ENCODE peak calls at places on chromosomes 16 and 17, in eight cellular contexts. T is prostate gland, A is heart left ventricle, V is right lobe of liver, O is suprapubic skin, R is A549, K is K562, X is Peyer's patch. N is an unnamed sample.

GRCh38 chr16:31754998-31755615 is 118.5 kb upstream of the ZNF267 start:
- DNase-seq in T (no peak), A (no peak), V (no peak), O (no peak), R (no peak), K (no peak), X (no peak), N (no peak)

GRCh38 chr16:9176547-9177418 is 85.3 kb downstream of the HAPSTR1 start:
- DNase-seq in T (no peak), A (no peak), V (no peak), O (no peak), R (no peak), K (no peak), X (no peak), N (no peak)

GRCh38 chr16:89026121-89026612 is 49.2 kb upstream of the CBFA2T3 start:
- DNase-seq in T (no peak), A (no peak), V (no peak), O (peak), R (no peak), K (peak), X (no peak), N (no peak)

GRCh38 chr17:66829386-66829864 is 5.5 kb upstream of the CACNG5 start:
- DNase-seq in T (peak), A (no peak), V (no peak), O (no peak), R (no peak), K (peak), X (no peak), N (peak)

GRCh38 chr17:48907713-48908046 is 527 bp upstream of the UBE2Z start:
- DNase-seq in T (no peak), A (no peak), V (no peak), O (no peak), R (no peak), K (no peak), X (no peak), N (no peak)

GRCh38 chr16:20673882-20674683 is 23.4 kb downstream of the ACSM1 start:
- DNase-seq in T (no peak), A (no peak), V (no peak), O (no peak), R (no peak), K (peak), X (no peak), N (no peak)

GRCh38 chr16:50879873-50880695 is 138.2 kb downstream of the CYLD start:
- DNase-seq in T (no peak), A (no peak), V (peak), O (no peak), R (no peak), K (no peak), X (no peak), N (no peak)

GRCh38 chr17:51734462-51734861 is 424.1 kb downstream of the CA10 start:
- DNase-seq in T (no peak), A (no peak), V (no peak), O (no peak), R (no peak), K (no peak), X (no peak), N (peak)

GRCh38 chr17:58330997-58331814 is 2.6 kb upstream of the TSPOAP1 start:
- DNase-seq in T (no peak), A (peak), V (no peak), O (no peak), R (no peak), K (peak), X (peak), N (no peak)

GRCh38 chr17:65442691-65443090 is 118.8 kb downstream of the AXIN2 start:
- DNase-seq in T (no peak), A (no peak), V (no peak), O (no peak), R (no peak), K (no peak), X (no peak), N (no peak)

GRCh38 chr16:47387026-47387734 is 73.7 kb downstream of the ITFG1 start:
- DNase-seq in T (no peak), A (no peak), V (no peak), O (no peak), R (no peak), K (no peak), X (no peak), N (no peak)

GRCh38 chr17:7102421-7102820 is 12.2 kb downstream of the ASGR2 start:
- DNase-seq in T (no peak), A (no peak), V (peak), O (no peak), R (no peak), K (no peak), X (no peak), N (no peak)

GRCh38 chr16:6335072-6335471 is 997.6 kb upstream of the RBFOX1 start:
- DNase-seq in T (no peak), A (no peak), V (no peak), O (no peak), R (peak), K (peak), X (no peak), N (no peak)

GRCh38 chr16:49013727-49014080 is 267.9 kb downstream of the CBLN1 start:
- DNase-seq in T (no peak), A (no peak), V (no peak), O (no peak), R (no peak), K (no peak), X (no peak), N (peak)

GRCh38 chr17:18314059-18314730 is 599 bp downstream of the TOP3A start:
- DNase-seq in T (peak), A (peak), V (no peak), O (no peak), R (no peak), K (no peak), X (no peak), N (peak)
- TF ChIP-seq POLR2A in T (no peak), A (no peak), V (no peak), O (no peak), R (no peak), K (no peak), X (no peak), N (no peak)

DNA sequence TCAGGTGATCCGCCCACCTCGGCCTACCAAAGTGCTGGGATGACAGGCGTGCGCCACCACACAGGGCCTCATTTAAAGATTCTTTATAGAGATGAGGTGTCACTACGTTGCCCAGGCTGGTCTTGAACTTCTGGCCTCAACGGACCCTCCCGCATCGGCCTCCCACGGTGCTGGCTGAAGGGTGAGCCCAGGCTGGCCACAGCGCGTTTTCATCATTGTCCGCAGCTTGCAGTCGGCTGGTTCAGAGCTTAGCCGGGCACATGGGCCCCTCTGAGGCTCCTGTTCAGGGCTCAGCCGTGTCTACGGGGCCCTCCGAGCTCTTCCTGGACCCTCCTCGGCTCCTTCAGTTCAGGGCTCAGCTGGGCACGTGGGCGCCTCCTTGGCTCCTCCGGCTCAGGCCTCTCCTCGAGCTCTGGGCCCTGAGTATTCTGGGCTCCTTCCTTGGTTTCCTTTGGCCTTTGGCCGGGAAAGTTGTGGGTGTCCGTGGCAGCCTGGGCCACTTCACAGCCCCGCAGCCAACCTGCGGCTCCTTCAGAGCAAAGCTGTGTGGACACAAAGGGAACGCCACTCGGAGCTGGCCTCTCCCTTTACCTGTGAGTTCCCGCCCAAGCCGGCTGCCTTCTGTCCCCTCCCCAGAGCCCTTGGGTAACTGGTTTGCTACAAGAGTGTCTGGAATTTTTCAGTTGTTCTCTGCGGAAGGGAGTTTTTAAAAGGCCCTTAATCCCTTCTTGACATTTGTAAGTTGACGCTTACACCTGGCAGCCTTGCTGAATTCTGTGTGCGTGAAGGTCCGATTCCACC is 1.2 kb upstream of the MSLN start:
- DNase-seq in T (peak), A (no peak), V (no peak), O (no peak), R (no peak), K (no peak), X (no peak), N (peak)
- H3K27ac ChIP-seq in T (no peak), A (no peak), V (no peak), O (no peak), R (peak), K (no peak), X (no peak), N (no peak)

DNA sequence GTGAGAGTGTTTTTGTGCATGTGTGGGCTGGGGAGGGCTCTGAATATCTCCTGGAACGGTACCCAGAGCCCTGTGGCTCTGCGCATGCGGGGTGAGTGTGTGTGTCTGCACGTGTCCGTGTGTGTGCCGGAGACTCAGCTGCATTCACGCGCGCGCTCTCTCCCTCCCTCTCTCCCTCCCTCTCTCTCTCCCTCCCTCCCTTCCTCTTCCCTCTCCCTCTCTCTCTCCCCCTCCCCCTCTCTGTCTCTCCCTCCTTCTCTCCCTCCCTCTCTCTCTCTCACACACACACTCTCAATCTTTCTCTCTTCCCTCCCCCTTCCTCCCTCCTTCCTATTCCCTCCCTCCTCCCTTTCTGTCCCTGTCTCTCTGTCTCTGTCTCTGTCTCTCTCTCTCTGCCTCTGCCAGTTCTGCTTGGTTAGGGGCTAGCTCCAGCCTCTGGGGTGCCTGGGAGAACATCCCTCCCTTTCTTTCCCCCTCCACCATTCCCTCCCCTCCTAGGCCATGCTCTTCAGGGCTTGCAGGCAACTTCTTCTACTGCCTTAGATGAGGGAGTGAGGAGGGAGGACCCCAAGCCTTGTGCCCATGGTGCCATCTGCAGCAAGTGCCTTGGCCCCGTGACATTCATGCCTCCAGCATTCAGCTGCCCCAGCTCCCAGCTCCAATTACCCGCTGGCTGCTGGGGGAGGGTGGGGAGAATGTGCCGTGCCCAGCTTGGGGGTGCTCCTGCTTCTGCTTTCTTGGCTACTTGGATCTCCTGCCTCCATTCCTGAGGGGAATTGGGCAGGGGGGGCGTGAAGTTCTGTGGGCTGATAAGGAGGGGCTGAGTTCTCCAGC is 6.4 kb downstream of the THRA start:
- DNase-seq in T (peak), A (peak), V (peak), O (peak), R (no peak), K (peak), X (peak), N (peak)
- TF ChIP-seq POLR2A in T (peak), A (no peak), V (no peak), O (no peak), R (no peak), K (peak), X (no peak), N (peak)

GRCh38 chr16:3475604-3476375 is 19.5 kb downstream of the C16orf90 start:
- DNase-seq in T (no peak), A (no peak), V (no peak), O (no peak), R (no peak), K (no peak), X (no peak), N (no peak)
- H3K27ac ChIP-seq in T (no peak), A (no peak), V (no peak), O (no peak), R (no peak), K (no peak), X (no peak), N (no peak)

DNA sequence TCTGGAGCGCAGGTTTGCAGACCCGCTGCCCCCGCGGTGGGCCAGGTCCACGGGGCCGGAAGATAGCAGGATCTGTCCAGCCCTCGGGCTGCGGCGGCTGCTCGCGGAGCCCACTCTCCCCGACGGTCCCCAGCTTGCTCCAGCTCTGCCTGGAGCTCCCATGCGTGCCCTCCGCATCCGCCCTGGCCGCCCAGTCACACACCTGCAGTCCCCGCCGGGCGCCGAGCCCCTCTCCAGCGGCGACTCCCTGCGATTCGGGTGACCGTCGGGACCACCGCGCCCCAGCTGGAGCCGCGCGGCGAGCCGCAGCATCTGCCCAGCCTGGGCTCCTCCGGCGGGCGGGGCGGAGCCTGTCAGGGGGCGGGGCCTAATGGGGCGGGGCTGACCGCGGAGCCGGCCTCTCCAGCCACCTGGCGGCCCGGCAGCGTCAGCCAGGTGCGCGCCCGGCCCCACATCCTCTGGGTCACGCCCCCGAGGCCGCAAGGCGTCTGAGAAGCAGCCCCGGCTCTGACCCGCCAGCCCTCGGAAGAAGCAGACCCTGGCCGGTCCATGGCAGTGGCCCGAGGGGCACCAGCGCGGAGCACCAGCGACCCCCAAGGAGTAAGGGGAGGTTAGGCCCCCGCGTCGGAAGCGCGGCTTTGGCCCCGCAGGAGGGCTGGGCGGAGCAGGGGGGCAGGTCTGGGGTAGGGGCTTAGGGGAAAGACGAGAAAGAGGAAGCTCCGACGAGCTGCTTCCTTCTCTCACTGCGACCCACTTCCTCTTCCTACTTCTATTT is at the start of gene PIK3R5:
- DNase-seq in T (no peak), A (peak), V (peak), O (no peak), R (no peak), K (peak), X (peak), N (peak)
- TF ChIP-seq POLR2A in T (no peak), A (no peak), V (peak), O (no peak), R (no peak), K (no peak), X (no peak), N (no peak)

DNA sequence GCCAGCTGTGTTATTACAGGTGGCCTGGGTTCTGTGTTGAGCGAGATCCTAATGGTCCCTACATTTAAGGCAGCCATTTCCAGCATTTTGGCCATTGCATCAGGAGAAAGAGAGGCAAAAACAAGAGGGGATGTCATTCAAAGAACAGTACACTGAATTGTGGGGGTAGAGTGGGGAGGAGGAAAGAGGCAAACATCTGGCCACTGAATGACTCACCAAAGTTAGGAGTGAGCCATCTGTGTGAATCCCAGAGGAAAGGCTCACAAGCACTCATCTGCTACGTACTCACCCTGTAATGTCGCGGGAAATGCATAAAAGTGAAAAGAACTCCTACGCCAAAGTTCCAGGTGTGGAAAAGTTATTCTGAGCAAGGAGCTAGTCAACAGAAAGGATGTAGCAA is 16.7 kb downstream of the KRABD2 start:
- DNase-seq in T (no peak), A (no peak), V (no peak), O (no peak), R (no peak), K (peak), X (no peak), N (no peak)
- H3K27ac ChIP-seq in T (no peak), A (peak), V (no peak), O (no peak), R (no peak), K (peak), X (no peak), N (peak)

DNA sequence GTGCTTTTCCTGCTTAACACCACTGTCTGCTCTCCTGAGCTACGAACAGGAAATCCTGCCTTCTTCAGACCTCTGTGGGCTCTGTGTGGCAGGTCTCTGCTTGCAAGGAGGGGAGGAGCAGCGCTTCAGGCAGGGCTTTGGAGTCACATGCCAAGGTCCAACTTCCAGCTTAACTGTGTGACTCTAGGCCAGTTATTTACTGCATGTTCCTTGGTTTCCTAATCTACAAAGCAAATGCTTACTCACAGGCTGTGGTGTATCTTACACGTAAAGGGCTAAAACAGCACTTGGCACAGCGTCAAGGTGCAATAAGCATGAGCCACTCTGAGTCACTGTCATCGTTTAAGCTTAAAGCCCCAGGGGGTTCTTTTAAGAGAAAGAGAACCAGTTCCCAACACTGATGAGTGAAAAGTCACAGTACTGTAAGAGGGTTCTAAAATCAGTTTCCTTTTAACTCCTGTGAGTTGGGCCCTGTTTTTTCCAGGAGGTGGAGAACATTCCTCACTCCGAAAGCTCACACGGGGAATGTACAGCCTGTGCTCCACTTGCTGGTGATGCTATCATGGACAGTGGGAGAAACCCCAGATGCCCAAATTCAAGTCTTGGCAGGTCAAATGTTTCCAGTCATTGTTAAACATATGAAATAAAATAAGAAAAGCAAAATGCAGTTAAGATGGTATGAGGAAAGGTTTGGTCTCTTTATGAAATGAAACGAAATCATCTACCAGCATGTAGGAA is 54.1 kb upstream of the BCAR1 start:
- DNase-seq in T (peak), A (no peak), V (peak), O (peak), R (peak), K (peak), X (peak), N (peak)
- TF ChIP-seq POLR2A in T (no peak), A (no peak), V (peak), O (no peak), R (no peak), K (no peak), X (peak), N (no peak)

DNA sequence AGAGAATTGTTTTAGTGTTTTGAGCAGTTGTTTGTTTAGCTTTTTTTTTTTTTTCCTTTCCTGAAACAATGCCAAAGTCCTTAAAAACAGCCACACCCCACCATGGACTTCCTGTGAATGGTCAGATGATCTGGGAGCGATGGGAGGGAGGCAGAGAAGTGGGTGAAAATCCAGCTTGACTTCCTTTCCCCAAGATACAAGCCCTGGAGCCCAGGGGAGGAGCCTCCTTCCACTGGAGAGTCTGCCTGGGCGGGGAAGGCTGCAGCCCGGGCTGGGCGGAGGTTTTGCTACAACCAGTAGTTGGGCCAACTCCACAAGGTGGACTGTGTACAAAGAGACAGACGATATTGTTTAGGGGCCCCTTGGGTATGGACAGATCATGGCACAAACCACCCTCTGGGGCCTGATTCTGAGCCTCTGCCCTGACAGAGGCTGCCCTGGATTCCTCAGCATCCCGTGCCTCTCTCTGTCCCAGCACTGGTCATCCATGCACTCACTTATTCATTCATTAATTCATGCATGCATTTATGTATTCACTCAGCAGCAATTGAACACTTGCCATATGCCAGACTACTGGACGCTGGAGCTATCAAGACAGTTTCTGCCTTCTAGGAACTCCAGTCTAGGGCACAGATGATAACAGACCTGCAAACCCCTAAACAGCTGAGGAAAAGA is 29.8 kb downstream of the WSB1 start:
- DNase-seq in T (peak), A (peak), V (peak), O (peak), R (no peak), K (peak), X (no peak), N (peak)
- H3K27ac ChIP-seq in T (no peak), A (peak), V (no peak), O (peak), R (peak), K (no peak), X (no peak), N (peak)

GRCh38 chr17:47902039-47902744 is 6.2 kb downstream of the SP2 start:
- DNase-seq in T (no peak), A (no peak), V (no peak), O (no peak), R (no peak), K (peak), X (no peak), N (no peak)
- TF ChIP-seq POLR2A in T (no peak), A (no peak), V (no peak), O (no peak), R (no peak), K (no peak), X (no peak), N (no peak)

DNA sequence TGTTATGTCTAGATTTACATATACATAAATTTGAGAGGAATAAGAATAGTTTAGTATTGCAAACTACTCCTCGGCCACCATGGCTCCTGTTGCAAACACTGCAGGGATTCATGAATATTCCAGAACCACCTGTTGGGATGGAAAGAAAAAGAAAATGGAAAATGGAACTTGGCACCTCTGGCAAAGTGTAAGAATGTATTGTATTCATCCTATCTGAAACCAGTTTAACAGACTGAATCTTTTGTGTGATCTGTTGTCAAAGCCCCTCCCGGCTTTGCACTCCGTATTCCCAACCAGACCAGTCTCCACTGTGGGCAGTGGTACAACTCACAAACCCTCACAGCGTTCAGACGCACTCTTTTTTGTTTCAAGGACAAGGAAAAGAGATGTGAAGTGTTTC is 124.4 kb downstream of the SPECC1 start:
- DNase-seq in T (no peak), A (no peak), V (no peak), O (no peak), R (no peak), K (no peak), X (no peak), N (no peak)
- H3K27ac ChIP-seq in T (no peak), A (no peak), V (no peak), O (no peak), R (no peak), K (no peak), X (no peak), N (no peak)